ENCODE peak calls at places on chromosome 18, in six cellular contexts. W, V, P, Y, L and O are unnamed samples.

GRCh38 chr18:3710712-3711269 is 260.8 kb downstream of the TGIF1 start:
- DNase-seq in W (no peak), V (peak; percentile 22), P (no peak), Y (no peak), L (peak; percentile 46), O (peak; percentile 86)

GRCh38 chr18:70132999-70133398 is 72.5 kb downstream of the RTTN start:
- DNase-seq in W (peak; percentile 95), V (peak; percentile 93), P (peak; percentile 43), Y (no peak), L (peak; percentile 14), O (peak; percentile 74)

GRCh38 chr18:50748243-50749229 is 71.3 kb downstream of the MRO start:
- DNase-seq in W (no peak), V (no peak), P (no peak), Y (no peak), L (no peak), O (no peak)

GRCh38 chr18:23200751-23201150 is 65.5 kb downstream of the CABLES1 start:
- DNase-seq in W (no peak), V (no peak), P (no peak), Y (no peak), L (no peak), O (no peak)

GRCh38 chr18:22346342-22346967 is 71.3 kb downstream of the CTAGE1 start:
- DNase-seq in W (peak; percentile 79), V (peak; percentile 41), P (no peak), Y (no peak), L (peak; percentile 80), O (no peak)

GRCh38 chr18:23816740-23817139 is 127.5 kb downstream of the LAMA3 start:
- DNase-seq in W (no peak), V (no peak), P (no peak), Y (no peak), L (no peak), O (no peak)

GRCh38 chr18:32714571-32715148 is 58.2 kb downstream of the KLHL14 start:
- DNase-seq in W (peak; percentile 69), V (peak; percentile 1), P (peak; percentile 39), Y (no peak), L (peak; percentile 76), O (peak; percentile 36)

GRCh38 chr18:4557502-4557901 is 102.4 kb upstream of the DLGAP1 start:
- DNase-seq in W (no peak), V (no peak), P (no peak), Y (no peak), L (no peak), O (no peak)

GRCh38 chr18:79047556-79048244 is 21.5 kb upstream of the ATP9B start:
- DNase-seq in W (no peak), V (no peak), P (no peak), Y (no peak), L (no peak), O (no peak)

GRCh38 chr18:23311346-23312103 is 141.6 kb upstream of the RIOK3 start:
- DNase-seq in W (peak; percentile 95), V (peak; percentile 83), P (peak; percentile 62), Y (no peak), L (peak; percentile 82), O (peak; percentile 66)

GRCh38 chr18:25076980-25077780 is 274.8 kb downstream of the ZNF521 start:
- DNase-seq in W (no peak), V (no peak), P (no peak), Y (no peak), L (no peak), O (no peak)

GRCh38 chr18:24656571-24656971 is 196.1 kb downstream of the HRH4 start:
- DNase-seq in W (peak; percentile 83), V (peak; percentile 18), P (no peak), Y (no peak), L (peak; percentile 22), O (peak; percentile 66)

GRCh38 chr18:51568151-51568550 is 370.7 kb upstream of the MEX3C start:
- DNase-seq in W (no peak), V (no peak), P (no peak), Y (no peak), L (no peak), O (no peak)

GRCh38 chr18:68733693-68734092 is 18.8 kb upstream of the TMX3 start:
- DNase-seq in W (peak; percentile 25), V (no peak), P (no peak), Y (no peak), L (peak; percentile 7), O (no peak)

GRCh38 chr18:53281406-53281805 is 941.4 kb downstream of the DCC start:
- DNase-seq in W (no peak), V (no peak), P (no peak), Y (no peak), L (no peak), O (no peak)

GRCh38 chr18:60549338-60549960 is 176.9 kb upstream of the MC4R start:
- DNase-seq in W (peak; percentile 74), V (peak; percentile 34), P (peak; percentile 38), Y (no peak), L (peak; percentile 74), O (peak; percentile 52)

GRCh38 chr18:3595282-3596273 is 145.6 kb downstream of the TGIF1 start:
- DNase-seq in W (peak; percentile 99), V (peak; percentile 93), P (peak; percentile 99), Y (peak; percentile 82), L (peak; percentile 99), O (peak; percentile 99)

GRCh38 chr18:61335737-61336555 is 2.7 kb downstream of the CDH20 start:
- DNase-seq in W (no peak), V (no peak), P (no peak), Y (no peak), L (no peak), O (no peak)

GRCh38 chr18:34838669-34839068 is 128.6 kb downstream of the DTNA start:
- DNase-seq in W (no peak), V (no peak), P (no peak), Y (no peak), L (no peak), O (no peak)

GRCh38 chr18:37019157-37019571 is 190.2 kb downstream of the KIAA1328 start:
- DNase-seq in W (peak; percentile 8), V (peak; percentile 1), P (peak; percentile 34), Y (no peak), L (peak; percentile 73), O (peak; percentile 29)

GRCh38 chr18:55763298-55763697 is 175.3 kb upstream of the TCF4 start:
- DNase-seq in W (peak; percentile 27), V (no peak), P (no peak), Y (no peak), L (peak; percentile 75), O (peak; percentile 52)

GRCh38 chr18:21004721-21005120 is 106.9 kb downstream of the ROCK1 start:
- DNase-seq in W (peak; percentile 97), V (peak; percentile 88), P (peak; percentile 77), Y (no peak), L (peak; percentile 22), O (peak; percentile 40)

GRCh38 chr18:5515007-5515744 is 28.6 kb downstream of the EPB41L3 start:
- DNase-seq in W (no peak), V (no peak), P (no peak), Y (no peak), L (no peak), O (no peak)

GRCh38 chr18:78818961-78819360 is 160.7 kb upstream of the SALL3 start:
- DNase-seq in W (no peak), V (no peak), P (no peak), Y (no peak), L (no peak), O (no peak)

GRCh38 chr18:7688580-7688979 is 121.5 kb downstream of the PTPRM start:
- DNase-seq in W (no peak), V (no peak), P (no peak), Y (no peak), L (no peak), O (no peak)

GRCh38 chr18:7940976-7941375 is 373.9 kb downstream of the PTPRM start:
- DNase-seq in W (no peak), V (no peak), P (no peak), Y (no peak), L (no peak), O (no peak)

DNA sequence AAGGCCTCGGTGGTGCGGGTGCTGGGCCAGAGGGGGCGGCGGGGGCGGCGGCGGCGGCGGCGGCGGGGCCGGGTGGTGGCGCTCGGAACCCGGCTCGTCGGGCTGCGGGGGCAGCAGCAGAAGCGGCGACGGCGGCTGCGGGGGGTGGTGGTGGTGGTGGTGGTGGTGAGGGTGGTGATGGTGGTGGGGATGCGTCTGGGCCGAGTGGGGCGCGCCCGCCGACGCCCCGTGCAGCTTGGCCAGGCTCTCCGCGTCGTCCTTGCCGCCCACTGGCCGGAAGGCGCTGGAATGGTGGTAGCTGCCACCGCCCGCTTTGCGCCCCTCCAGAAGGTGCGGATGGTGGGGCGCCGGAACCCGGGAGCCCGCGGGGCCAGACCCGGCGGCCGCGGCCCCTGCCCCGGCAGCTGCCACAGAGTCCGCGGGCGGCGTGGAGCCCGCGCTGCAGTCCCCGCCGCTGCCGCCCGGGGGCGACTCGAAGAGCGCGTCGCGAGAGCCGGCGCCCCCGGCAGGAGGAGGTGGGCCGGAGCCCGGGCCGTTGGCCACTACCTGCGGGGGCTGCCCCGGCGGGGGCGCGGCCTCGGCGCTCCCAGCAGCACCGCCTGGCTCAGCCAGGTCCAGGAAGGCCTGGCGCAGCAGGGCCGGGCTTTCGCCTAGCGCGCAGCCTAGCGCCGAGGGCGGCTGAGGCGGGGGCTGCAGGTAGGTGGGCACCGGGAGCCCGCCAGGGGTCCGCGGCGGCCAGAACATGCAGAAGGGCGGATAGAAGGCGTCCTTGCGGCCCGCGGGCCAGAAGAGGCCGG is 4.2 kb downstream of the SKOR2 start:
- DNase-seq in W (no peak), V (no peak), P (no peak), Y (no peak), L (no peak), O (no peak)
- TF ChIP-seq CTCF in W (no peak), V (no peak), P (peak; percentile 30), Y (no peak), L (no peak), O (peak; percentile 17)

GRCh38 chr18:74803769-74804168 is 206.1 kb downstream of the ZNF407 start:
- DNase-seq in W (peak; percentile 58), V (no peak), P (no peak), Y (no peak), L (no peak), O (no peak)
- H3K4me3 ChIP-seq in W (no peak overlapping the region), V (no peak overlapping the region), P (no peak overlapping the region), Y (peak overlapping the region; percentile 24), L (no peak overlapping the region), O (no peak overlapping the region)

GRCh38 chr18:73778052-73778395 is 369.6 kb downstream of the FBXO15 start:
- DNase-seq in W (no peak), V (no peak), P (no peak), Y (no peak), L (no peak), O (no peak)

GRCh38 chr18:73777356-73778051 is 370.1 kb downstream of the FBXO15 start:
- DNase-seq in W (no peak), V (no peak), P (no peak), Y (no peak), L (no peak), O (no peak)

GRCh38 chr18:73780218-73780617 is 367.4 kb downstream of the FBXO15 start:
- DNase-seq in W (no peak), V (no peak), P (no peak), Y (no peak), L (no peak), O (no peak)

GRCh38 chr18:73774836-73775509 is 372.7 kb downstream of the FBXO15 start:
- DNase-seq in W (peak; percentile 29), V (no peak), P (no peak), Y (no peak), L (peak; percentile 20), O (no peak)
- TF ChIP-seq CTCF in W (no peak), V (no peak), P (no peak), Y (no peak), L (no peak), O (peak; percentile 41)

DNA sequence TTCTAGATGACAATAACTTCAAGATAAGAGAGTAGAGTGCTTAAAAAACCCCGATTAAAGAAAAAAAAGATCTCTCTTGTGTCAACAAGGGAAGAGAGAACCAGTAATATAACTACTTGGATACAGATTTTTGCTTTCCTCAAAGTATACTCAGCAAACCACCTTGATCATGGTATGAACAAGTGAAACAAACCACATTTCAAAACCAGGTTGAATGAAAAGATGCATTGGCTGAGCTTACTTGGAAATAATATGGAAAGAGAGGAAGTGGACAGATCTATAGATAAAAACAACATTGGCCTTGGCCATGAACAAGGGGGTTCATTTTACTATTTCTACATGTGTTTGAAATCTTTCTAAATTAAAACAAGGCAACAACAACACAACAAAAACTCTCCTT is 50.1 kb downstream of the ATP8B1 start:
- DNase-seq in W (no peak), V (no peak), P (no peak), Y (no peak), L (no peak), O (no peak)
- H3K4me3 ChIP-seq in W (no peak overlapping the region), V (no peak overlapping the region), P (no peak overlapping the region), Y (no peak overlapping the region), L (no peak overlapping the region), O (no peak overlapping the region)